ENCODE peak calls at places on chromosome 10, in eight cellular contexts. Q is tibial artery, F is heart left ventricle, O is HCT116, L is PC-9, V is fibroblast of lung, E is Peyer's patch, M is IMR-90. T is an unnamed sample.

GRCh38 chr10:119206603-119207366 is 586 bp upstream of the GRK5 start:
- DNase-seq in Q (peak), F (peak), O (no peak), L (peak), V (peak), E (peak), M (peak), T (peak)

GRCh38 chr10:125232841-125233240 is 72.5 kb upstream of the CTBP2 start:
- DNase-seq in Q (no peak), F (no peak), O (no peak), L (no peak), V (peak), E (no peak), M (peak), T (peak)

GRCh38 chr10:98425511-98426352 is 10.8 kb upstream of the PYROXD2 start:
- DNase-seq in Q (no peak), F (no peak), O (peak), L (peak), V (no peak), E (no peak), M (peak), T (peak)

GRCh38 chr10:46526682-46527038 is 29.8 kb downstream of the GPRIN2 start:
- DNase-seq in Q (peak), F (no peak), O (no peak), L (peak), V (peak), E (peak), M (no peak), T (peak)

GRCh38 chr10:88293073-88293472 is 290.0 kb downstream of the RNLS start:
- DNase-seq in Q (no peak), F (no peak), O (no peak), L (no peak), V (peak), E (no peak), M (peak), T (no peak)

GRCh38 chr10:4017336-4017735 is 232.3 kb upstream of the KLF6 start:
- DNase-seq in Q (no peak), F (no peak), O (no peak), L (no peak), V (no peak), E (no peak), M (no peak), T (no peak)

GRCh38 chr10:131310904-131311660 is 439 bp downstream of the TCERG1L start:
- DNase-seq in Q (no peak), F (no peak), O (no peak), L (no peak), V (no peak), E (no peak), M (no peak), T (no peak)

GRCh38 chr10:8369666-8370065 is 315.2 kb downstream of the GATA3 start:
- DNase-seq in Q (no peak), F (peak), O (no peak), L (peak), V (peak), E (no peak), M (peak), T (no peak)

GRCh38 chr10:125538947-125539649 is 143.9 kb downstream of the TEX36 start:
- DNase-seq in Q (no peak), F (peak), O (no peak), L (peak), V (no peak), E (no peak), M (no peak), T (no peak)

GRCh38 chr10:44352316-44353127 is 32.4 kb downstream of the CXCL12 start:
- DNase-seq in Q (peak), F (peak), O (no peak), L (no peak), V (peak), E (no peak), M (peak), T (no peak)

GRCh38 chr10:5678397-5678983 is 6.1 kb upstream of the TASOR2 start:
- DNase-seq in Q (no peak), F (no peak), O (no peak), L (no peak), V (no peak), E (no peak), M (no peak), T (no peak)

GRCh38 chr10:5679036-5679435 is 5.6 kb upstream of the TASOR2 start:
- DNase-seq in Q (no peak), F (no peak), O (no peak), L (no peak), V (no peak), E (no peak), M (no peak), T (no peak)

GRCh38 chr10:5683065-5683464 is 1.6 kb upstream of the TASOR2 start:
- DNase-seq in Q (no peak), F (no peak), O (no peak), L (no peak), V (no peak), E (no peak), M (no peak), T (no peak)

GRCh38 chr10:5681930-5682329 is 2.7 kb upstream of the TASOR2 start:
- DNase-seq in Q (no peak), F (no peak), O (no peak), L (no peak), V (no peak), E (no peak), M (no peak), T (no peak)

DNA sequence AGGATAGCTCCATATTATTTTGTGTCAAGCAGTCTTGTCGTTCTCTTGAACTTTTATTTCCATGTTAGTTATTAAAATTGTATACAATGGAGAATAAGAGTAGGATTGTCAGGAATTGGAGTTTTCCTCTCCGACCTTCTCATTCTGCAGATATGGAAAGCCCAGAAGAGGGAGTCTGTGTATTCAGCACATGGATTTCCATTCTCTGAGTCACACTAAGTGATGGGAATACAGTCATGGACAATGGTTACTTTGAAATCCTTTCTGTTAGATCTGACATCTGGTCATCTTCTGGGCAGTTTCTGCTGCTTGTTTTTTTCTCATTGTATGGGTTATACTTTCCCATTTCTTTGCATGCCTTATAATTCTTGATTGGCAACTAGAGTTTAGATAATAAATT is 5.0 kb upstream of the TASOR2 start:
- DNase-seq in Q (no peak), F (no peak), O (no peak), L (no peak), V (peak), E (no peak), M (peak), T (no peak)
- TF ChIP-seq CTCF in Q (no peak), F (no peak), O (no peak), L (no peak), V (no peak), E (no peak), M (peak), T (no peak)

DNA sequence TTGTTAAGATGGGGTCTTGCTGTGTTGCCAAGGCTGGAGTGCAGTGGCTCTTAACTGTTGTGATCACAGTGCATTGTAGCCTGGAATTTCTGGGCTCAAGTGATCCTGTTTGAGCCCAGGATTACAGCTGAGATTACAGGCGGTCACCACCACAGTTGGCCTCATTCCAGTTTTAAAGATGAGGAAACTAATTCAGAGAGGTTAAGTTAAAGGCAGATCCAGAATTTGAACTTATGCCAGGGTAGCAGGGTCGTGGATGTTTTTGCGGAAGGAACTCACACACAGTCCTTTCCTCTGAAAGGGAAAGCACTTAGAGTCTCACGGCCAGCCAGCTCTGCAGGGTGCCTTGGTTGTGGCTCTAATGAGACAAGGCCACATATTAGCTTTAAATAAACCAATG is 84.7 kb downstream of the MMRN2 start:
- DNase-seq in Q (peak), F (no peak), O (no peak), L (no peak), V (peak), E (no peak), M (no peak), T (no peak)
- H3K27ac ChIP-seq in Q (peak), F (no peak), O (no peak), L (no peak), V (no peak), E (peak), M (no peak), T (no peak)

DNA sequence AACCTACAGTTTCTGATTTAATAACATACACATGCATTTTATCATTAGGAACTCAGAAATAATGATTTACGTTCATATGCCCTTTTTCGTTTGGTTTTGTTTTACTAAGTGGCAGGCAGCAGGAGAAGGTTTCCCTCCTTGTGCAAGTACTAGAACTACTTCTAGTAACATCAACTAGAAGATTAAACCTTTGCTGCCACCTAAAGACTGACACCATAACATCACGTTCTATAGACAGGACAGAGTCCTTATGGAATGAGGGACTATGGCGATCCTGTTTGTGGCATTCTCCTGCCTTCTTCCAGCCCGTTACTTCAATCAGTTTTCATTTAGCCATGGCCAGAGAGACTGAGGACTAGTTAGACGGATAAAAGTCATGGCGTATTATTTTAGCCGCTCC is 53.2 kb downstream of the GAD2 start:
- DNase-seq in Q (no peak), F (no peak), O (peak), L (no peak), V (peak), E (no peak), M (no peak), T (peak)
- TF ChIP-seq CTCF in Q (no peak), F (no peak), O (peak), L (no peak), V (no peak), E (no peak), M (no peak), T (no peak)

GRCh38 chr10:29941476-29941875 is 117.9 kb downstream of the JCAD start:
- DNase-seq in Q (no peak), F (no peak), O (no peak), L (no peak), V (no peak), E (no peak), M (no peak), T (no peak)
- H3K27ac ChIP-seq in Q (no peak), F (no peak), O (no peak), L (no peak), V (no peak), E (no peak), M (no peak), T (no peak)